ENCODE peak calls at places on chromosomes 16 and 17, in eight cellular contexts. D, X, W, F, I, V, N and L are unnamed samples.

GRCh38 chr17:67027031-67027628 is 17.2 kb upstream of the CACNG1 start:
- DNase-seq in D (no peak), X (no peak), W (no peak), F (no peak), I (no peak), V (no peak), N (no peak), L (no peak)

GRCh38 chr16:80171199-80171598 is 369.6 kb upstream of the DYNLRB2 start:
- DNase-seq in D (no peak), X (no peak), W (no peak), F (no peak), I (no peak), V (no peak), N (no peak), L (no peak)

GRCh38 chr17:37693328-37693727 is 50.1 kb upstream of the DDX52 start:
- DNase-seq in D (no peak), X (no peak), W (no peak), F (no peak), I (no peak), V (peak; percentile 40), N (no peak), L (no peak)

GRCh38 chr17:74380086-74380958 is 13.0 kb downstream of the GPR142 start:
- DNase-seq in D (peak; percentile 68), X (no peak), W (no peak), F (no peak), I (peak; percentile 70), V (no peak), N (peak; percentile 70), L (no peak)

GRCh38 chr17:27906623-27907022 is 13.5 kb upstream of the LYRM9 start:
- DNase-seq in D (no peak), X (no peak), W (no peak), F (no peak), I (no peak), V (no peak), N (no peak), L (no peak)

GRCh38 chr17:42456223-42457106 is 2.2 kb upstream of the ATP6V0A1 start:
- DNase-seq in D (no peak), X (peak; percentile 62), W (peak; percentile 82), F (no peak), I (no peak), V (no peak), N (no peak), L (no peak)

GRCh38 chr17:10114931-10115535 is 83.4 kb downstream of the GAS7 start:
- DNase-seq in D (peak; percentile 84), X (no peak), W (peak; percentile 90), F (no peak), I (peak; percentile 69), V (peak; percentile 98), N (peak; percentile 91), L (peak; percentile 95)

GRCh38 chr16:11431915-11432465 is 86.7 kb downstream of the RMI2 start:
- DNase-seq in D (no peak), X (no peak), W (no peak), F (no peak), I (no peak), V (no peak), N (no peak), L (peak; percentile 11)

GRCh38 chr16:80060470-80060869 is 459.9 kb upstream of the MAF start:
- DNase-seq in D (no peak), X (no peak), W (no peak), F (no peak), I (no peak), V (no peak), N (no peak), L (no peak)

GRCh38 chr17:16444258-16444886 is 29.0 kb downstream of the TRPV2 start:
- DNase-seq in D (no peak), X (no peak), W (no peak), F (no peak), I (peak; percentile 34), V (no peak), N (no peak), L (no peak)

GRCh38 chr17:44637066-44637465 is 19.2 kb upstream of the MEIOC start:
- DNase-seq in D (no peak), X (no peak), W (no peak), F (no peak), I (no peak), V (no peak), N (no peak), L (no peak)

DNA sequence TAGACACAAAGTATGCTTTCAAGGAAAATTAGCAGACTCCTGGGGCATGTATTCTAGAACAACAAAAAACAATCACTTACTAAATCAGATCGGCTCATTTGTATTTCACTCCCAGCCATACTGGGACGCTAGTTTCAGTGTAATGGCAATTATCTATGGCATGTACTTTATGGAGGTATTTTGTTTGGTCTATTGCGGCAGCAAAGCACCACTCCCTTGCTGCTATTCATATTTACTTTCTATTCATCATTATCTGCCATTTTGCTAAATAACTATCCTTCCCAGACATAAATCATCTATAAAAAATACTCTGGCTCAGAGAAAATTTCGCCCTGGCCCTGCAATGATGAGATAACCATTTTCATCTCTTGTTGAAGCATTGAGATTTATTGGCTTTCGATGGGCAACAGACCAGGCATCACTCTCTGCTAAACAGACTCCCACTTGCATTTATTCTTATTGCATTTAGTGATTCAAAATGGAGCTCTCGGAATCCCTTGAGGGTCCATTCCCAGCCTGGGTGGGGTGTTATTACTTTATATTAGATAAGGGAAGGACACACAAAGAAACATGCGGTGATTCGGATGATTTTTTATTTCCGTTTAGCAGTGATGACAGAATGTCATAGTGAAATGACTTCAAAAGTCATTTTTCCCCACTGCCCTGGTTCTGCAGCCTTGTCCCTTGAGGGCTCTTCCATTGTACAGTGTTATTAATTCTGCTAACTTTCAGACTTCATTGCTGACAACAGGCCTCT is 225.8 kb downstream of the IRX3 start:
- DNase-seq in D (no peak), X (no peak), W (no peak), F (no peak), I (no peak), V (no peak), N (no peak), L (no peak)
- TF ChIP-seq POLR2AphosphoS5 in D (no peak), X (no peak), W (no peak), F (no peak), I (no peak), V (no peak), N (no peak), L (no peak)

GRCh38 chr16:65667013-65667578 is 545.2 kb upstream of the CDH11 start:
- DNase-seq in D (no peak), X (no peak), W (no peak), F (no peak), I (no peak), V (no peak), N (no peak), L (no peak)
- TF ChIP-seq CTCF in D (no peak), X (no peak), W (no peak), F (peak; percentile 30), I (no peak), V (no peak), N (no peak), L (no peak)

DNA sequence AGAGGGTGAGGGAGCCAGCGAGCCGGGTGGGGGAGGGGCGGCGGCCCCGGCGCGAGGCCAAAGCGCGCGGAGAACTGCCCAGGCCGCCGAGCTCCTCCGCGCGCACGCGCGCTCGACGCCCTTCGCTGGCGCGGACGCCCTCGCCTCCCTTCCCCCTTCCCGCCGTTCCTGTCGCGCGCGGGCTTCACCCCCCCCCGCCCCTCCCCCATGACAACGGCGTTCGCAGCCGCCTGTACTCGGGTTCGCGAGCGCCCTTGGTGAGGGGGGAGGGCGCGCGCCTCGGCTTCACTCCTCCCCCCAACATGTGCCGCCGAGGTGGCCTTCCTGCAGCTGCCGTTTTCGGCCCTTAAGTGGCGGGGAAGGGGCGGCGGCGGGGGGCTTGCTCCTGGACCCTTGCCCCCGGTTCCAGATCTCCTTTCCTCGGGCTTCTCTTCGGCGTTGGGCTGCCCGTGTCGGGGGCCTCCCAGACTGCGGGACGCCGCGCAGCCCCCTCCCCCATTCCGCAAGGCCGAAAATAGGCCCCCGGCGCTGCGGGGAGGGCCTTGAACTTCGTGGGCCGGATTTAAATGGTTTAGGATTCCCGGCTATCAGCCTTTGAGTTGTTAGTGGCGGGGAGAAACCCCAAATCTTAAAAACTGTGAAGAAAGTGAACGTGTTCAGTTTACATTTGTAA is 548 bp downstream of the SRRM2 start:
- DNase-seq in D (peak; percentile 87), X (peak; percentile 91), W (no peak), F (no peak), I (peak; percentile 86), V (peak; percentile 93), N (peak; percentile 80), L (no peak)
- TF ChIP-seq POLR2AphosphoS5 in D (no peak), X (no peak), W (no peak), F (no peak), I (no peak), V (no peak), N (no peak), L (no peak)

DNA sequence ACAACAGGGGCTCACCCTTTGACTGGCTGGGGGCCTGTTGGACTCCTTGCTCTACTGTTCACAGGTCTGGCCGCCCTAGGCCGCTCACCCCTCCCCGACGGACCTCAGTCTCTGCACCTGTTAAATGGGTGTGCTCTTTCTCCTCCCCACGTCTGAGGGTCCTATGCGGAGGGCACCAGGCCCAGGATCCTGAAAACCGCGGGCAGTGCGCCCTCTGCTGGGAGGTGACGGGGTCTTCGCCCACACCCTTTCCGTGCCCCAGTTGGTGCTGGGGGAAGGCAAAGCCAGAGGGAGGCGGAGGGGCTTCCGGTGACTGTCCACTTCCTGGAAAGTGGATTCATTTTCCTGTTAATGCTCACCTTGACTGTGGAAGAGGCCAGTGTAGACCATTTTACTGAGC is 1010.9 kb downstream of the KCNJ18 start:
- DNase-seq in D (no peak), X (peak; percentile 56), W (no peak), F (no peak), I (no peak), V (peak; percentile 58), N (no peak), L (no peak)
- TF ChIP-seq CTCF in D (no peak), X (peak; percentile 47), W (no peak), F (peak; percentile 49), I (no peak), V (no peak), N (no peak), L (no peak)

GRCh38 chr17:36657390-36657762 is 56.0 kb downstream of the MRM1 start:
- DNase-seq in D (no peak), X (no peak), W (no peak), F (no peak), I (no peak), V (no peak), N (no peak), L (no peak)

GRCh38 chr17:36665417-36665816 is 64.0 kb downstream of the MRM1 start:
- DNase-seq in D (no peak), X (no peak), W (no peak), F (no peak), I (no peak), V (no peak), N (no peak), L (no peak)

GRCh38 chr17:36661688-36662087 is 60.3 kb downstream of the MRM1 start:
- DNase-seq in D (no peak), X (no peak), W (no peak), F (no peak), I (no peak), V (no peak), N (no peak), L (no peak)

GRCh38 chr17:36657763-36658490 is 56.5 kb downstream of the MRM1 start:
- DNase-seq in D (peak; percentile 48), X (peak; percentile 72), W (no peak), F (no peak), I (peak; percentile 30), V (no peak), N (peak; percentile 29), L (no peak)

GRCh38 chr17:36661047-36661666 is 59.8 kb downstream of the MRM1 start:
- DNase-seq in D (no peak), X (no peak), W (no peak), F (no peak), I (no peak), V (no peak), N (no peak), L (no peak)
- TF ChIP-seq POLR2AphosphoS5 in D (no peak), X (no peak), W (no peak), F (no peak), I (no peak), V (no peak), N (no peak), L (no peak)